ENCODE peak calls at places on chromosomes 6 and 20, in five cellular contexts. H is HepG2, R is fibroblast of lung, M is endodermal cell, T is lung. G is an unnamed sample. For H3K27me3 and H3K4me1, the result is how much of the 10 kb centered on the place peaks cover.

GRCh38 chr6:123562677-123563076 is 74.1 kb downstream of the TRDN start:
- DNase-seq in H (no peak), R (no peak), M (no peak), T (no peak), G (no peak)

GRCh38 chr6:26519359-26519758 is 18.8 kb upstream of the HMGN4 start:
- DNase-seq in H (no peak), R (no peak), M (peak), T (no peak), G (no peak)

GRCh38 chr6:34234667-34235604 is 1.7 kb upstream of the HMGA1 start:
- DNase-seq in H (no peak), R (no peak), M (peak), T (peak), G (no peak)

GRCh38 chr20:58436868-58437645 is 48.0 kb downstream of the VAPB start:
- DNase-seq in H (peak), R (no peak), M (no peak), T (no peak), G (no peak)

GRCh38 chr6:21228411-21228810 is 365.1 kb upstream of the SOX4 start:
- DNase-seq in H (no peak), R (no peak), M (no peak), T (no peak), G (no peak)

GRCh38 chr6:10720229-10720959 is 2.5 kb upstream of the TMEM14C start:
- DNase-seq in H (peak), R (peak), M (no peak), T (peak), G (peak)

GRCh38 chr6:163806761-163807499 is 392.4 kb downstream of the QKI start:
- DNase-seq in H (no peak), R (peak), M (no peak), T (no peak), G (no peak)

GRCh38 chr20:4973330-4974097 is 27.8 kb downstream of the SLC23A2 start:
- DNase-seq in H (peak), R (peak), M (no peak), T (peak), G (peak)

GRCh38 chr20:63189322-63189642 is 26.6 kb downstream of the YTHDF1 start:
- DNase-seq in H (no peak), R (no peak), M (no peak), T (no peak), G (no peak)

GRCh38 chr6:105094133-105094640 is 85.6 kb downstream of the POPDC3 start:
- DNase-seq in H (no peak), R (no peak), M (no peak), T (no peak), G (no peak)

GRCh38 chr20:4102381-4102780 is 87.0 kb upstream of the RNF24 start:
- DNase-seq in H (no peak), R (peak), M (no peak), T (no peak), G (no peak)

GRCh38 chr6:169632841-169633240 is 69.0 kb downstream of the WDR27 start:
- DNase-seq in H (no peak), R (no peak), M (no peak), T (no peak), G (peak)

GRCh38 chr6:77368660-77369313 is 94.5 kb downstream of the HTR1B start:
- DNase-seq in H (no peak), R (peak), M (peak), T (peak), G (no peak)

GRCh38 chr6:82169138-82169876 is 78.2 kb downstream of the IBTK start:
- DNase-seq in H (no peak), R (no peak), M (no peak), T (no peak), G (no peak)

GRCh38 chr6:17501982-17502704 is 98.0 kb upstream of the FAM8A1 start:
- DNase-seq in H (no peak), R (no peak), M (no peak), T (no peak), G (no peak)

GRCh38 chr20:22052025-22052527 is 346.6 kb downstream of the PAX1 start:
- DNase-seq in H (no peak), R (no peak), M (no peak), T (no peak), G (no peak)

GRCh38 chr6:66362888-66363287 is 655.9 kb upstream of the EYS start:
- DNase-seq in H (no peak), R (no peak), M (no peak), T (no peak), G (no peak)

GRCh38 chr6:72042088-72042487 is 155.7 kb downstream of the RIMS1 start:
- DNase-seq in H (no peak), R (no peak), M (no peak), T (no peak), G (no peak)

GRCh38 chr6:45478235-45478634 is 100.5 kb upstream of the SUPT3H start:
- DNase-seq in H (no peak), R (peak), M (no peak), T (no peak), G (no peak)

GRCh38 chr20:34921436-34921835 is 34.2 kb downstream of the GSS start:
- DNase-seq in H (no peak), R (no peak), M (no peak), T (no peak), G (no peak)

GRCh38 chr6:105900120-105900937 is 185.8 kb upstream of the PRDM1 start:
- DNase-seq in H (no peak), R (peak), M (no peak), T (no peak), G (no peak)

GRCh38 chr6:106702451-106703110 is 73.2 kb downstream of the QRSL1 start:
- DNase-seq in H (peak), R (no peak), M (no peak), T (no peak), G (no peak)

GRCh38 chr6:142802124-142802523 is 142.9 kb downstream of the HIVEP2 start:
- DNase-seq in H (peak), R (peak), M (no peak), T (no peak), G (peak)

GRCh38 chr6:71400852-71401251 is 112.2 kb downstream of the OGFRL1 start:
- DNase-seq in H (no peak), R (no peak), M (no peak), T (no peak), G (no peak)

DNA sequence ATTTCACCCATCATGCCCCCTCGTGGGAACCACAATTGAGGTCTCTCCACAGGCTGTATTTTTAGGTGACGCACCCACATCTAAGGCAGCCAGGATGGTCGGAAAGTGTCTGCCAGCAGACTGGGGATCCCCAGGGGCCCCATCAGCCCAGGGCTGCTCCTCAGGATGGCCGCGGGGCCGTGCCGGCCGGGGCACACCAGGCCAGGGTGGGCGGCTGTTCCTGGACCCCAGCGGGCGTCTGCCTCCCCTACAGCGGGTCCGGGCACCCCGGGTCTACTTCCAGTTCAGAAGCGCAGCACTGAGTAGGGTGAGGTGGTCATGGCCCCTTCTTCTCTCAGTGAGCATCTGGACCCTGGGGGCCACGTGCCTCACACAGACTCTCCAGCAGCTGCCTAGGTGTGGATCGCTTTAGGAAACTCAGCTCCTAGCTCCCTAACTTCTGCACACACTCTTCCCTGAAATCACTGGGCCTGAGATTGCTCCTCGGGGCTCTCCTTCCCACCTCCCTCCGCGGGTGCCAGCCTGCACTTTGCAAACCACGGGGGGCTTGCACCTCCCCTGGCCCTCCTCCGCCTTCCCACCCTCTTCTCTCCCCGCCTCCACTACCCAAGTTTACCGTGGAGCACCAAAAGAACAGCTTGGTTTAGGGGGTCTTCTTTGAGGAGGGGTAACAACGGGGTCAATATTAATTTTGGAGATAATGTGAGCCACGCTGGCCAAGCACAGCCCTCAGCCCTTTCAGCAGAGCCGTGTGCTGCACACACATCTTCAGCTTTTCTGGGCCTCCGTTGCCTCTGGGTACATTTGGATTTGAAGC is 14.2 kb upstream of the FOXC1 start:
- DNase-seq in H (no peak), R (no peak), M (peak), T (no peak), G (no peak)
- H3K4me3 ChIP-seq in H (no peak), R (no peak), M (no peak), T (no peak), G (no peak)

GRCh38 chr20:46268131-46268611 is 40.1 kb downstream of the CDH22 start:
- DNase-seq in H (no peak), R (no peak), M (peak), T (no peak), G (no peak)

GRCh38 chr20:46268662-46269061 is 39.6 kb downstream of the CDH22 start:
- DNase-seq in H (no peak), R (no peak), M (no peak), T (no peak), G (no peak)

GRCh38 chr20:46270977-46271744 is 37.1 kb downstream of the CDH22 start:
- DNase-seq in H (no peak), R (no peak), M (no peak), T (no peak), G (no peak)

GRCh38 chr20:46267108-46267820 is 41.0 kb downstream of the CDH22 start:
- DNase-seq in H (no peak), R (no peak), M (no peak), T (no peak), G (no peak)

GRCh38 chr20:46269372-46269771 is 38.9 kb downstream of the CDH22 start:
- DNase-seq in H (no peak), R (no peak), M (no peak), T (no peak), G (no peak)
- H3K27me3 ChIP-seq in H (under half), R (under half), M (under half), T (under half), G (under half)

GRCh38 chr6:92623441-92623840 is 795.9 kb downstream of the EPHA7 start:
- DNase-seq in H (no peak), R (no peak), M (no peak), T (no peak), G (no peak)

GRCh38 chr6:92617726-92618125 is 801.6 kb downstream of the EPHA7 start:
- DNase-seq in H (no peak), R (no peak), M (no peak), T (no peak), G (no peak)
- H3K4me1 ChIP-seq in H (under half), R (under half), M (under half), T (under half), G (under half)

GRCh38 chr6:161696828-161697227 is 423.0 kb upstream of the AGPAT4 start:
- DNase-seq in H (no peak), R (no peak), M (no peak), T (no peak), G (no peak)
- H3K4me3 ChIP-seq in H (no peak), R (no peak), M (no peak), T (no peak), G (no peak)

DNA sequence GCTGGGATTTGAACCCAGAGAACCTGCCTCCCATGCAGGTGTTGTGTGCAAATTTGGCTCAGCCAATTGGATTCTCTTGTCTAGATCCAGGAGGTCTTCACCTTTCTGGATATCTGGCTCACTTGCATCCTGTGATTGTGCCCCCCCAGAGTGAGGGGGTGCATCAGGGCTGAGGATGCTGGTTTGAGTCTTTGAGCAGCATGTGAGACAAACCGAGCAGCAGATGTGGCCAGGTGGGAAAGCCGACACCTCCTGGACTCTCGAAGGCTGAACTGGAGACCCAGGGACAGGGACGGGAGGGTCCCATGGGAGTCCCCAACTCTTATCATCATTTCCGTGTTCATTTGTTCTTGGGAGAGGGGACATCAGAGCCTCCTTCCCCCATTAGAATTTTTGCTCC is 30.6 kb upstream of the SULF2 start:
- DNase-seq in H (no peak), R (no peak), M (no peak), T (no peak), G (no peak)
- H3K27me3 ChIP-seq in H (under half), R (under half), M (under half), T (under half), G (under half)

DNA sequence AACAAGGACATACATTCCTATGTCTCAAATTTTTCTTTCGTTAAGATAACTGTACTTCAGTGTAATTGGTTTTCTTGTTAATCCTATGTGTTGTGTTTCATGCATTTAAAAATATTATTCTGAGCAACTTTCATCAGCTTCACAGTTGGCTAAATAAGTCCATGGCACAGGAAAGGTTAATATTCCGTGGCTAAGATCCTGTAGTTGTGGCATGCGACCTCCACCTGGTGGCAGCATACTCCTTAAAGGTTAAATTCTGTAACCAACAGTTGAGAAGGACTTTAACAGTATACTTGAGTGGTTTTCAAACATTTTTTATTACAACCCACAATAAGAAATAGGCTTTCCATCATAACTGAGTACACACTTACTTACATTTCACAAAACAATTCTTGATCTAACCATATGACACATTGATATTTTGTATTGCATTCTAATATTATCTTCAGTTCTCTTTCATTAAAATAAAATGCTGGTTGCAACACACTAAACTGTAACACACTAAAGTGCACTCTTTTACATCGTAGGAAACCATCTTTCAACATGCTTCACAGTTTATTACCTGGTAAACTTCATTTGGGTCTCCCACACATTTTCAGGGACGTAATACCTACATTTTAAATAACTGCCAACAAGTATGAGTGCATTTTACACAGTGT is 118.3 kb downstream of the SLX4IP start:
- DNase-seq in H (peak), R (peak), M (peak), T (peak), G (peak)
- H3K4me1 ChIP-seq in H (half or more), R (under half), M (under half), T (under half), G (under half)

GRCh38 chr6:28135393-28135792 is 6.3 kb upstream of the ZKSCAN8 start:
- DNase-seq in H (no peak), R (no peak), M (no peak), T (no peak), G (no peak)
- H3K4me3 ChIP-seq in H (peak), R (peak), M (peak), T (no peak), G (peak)

GRCh38 chr6:149196091-149196490 is 121.4 kb upstream of the TAB2 start:
- DNase-seq in H (no peak), R (no peak), M (no peak), T (no peak), G (no peak)

GRCh38 chr6:149186873-149187272 is 130.6 kb upstream of the TAB2 start:
- DNase-seq in H (no peak), R (no peak), M (no peak), T (no peak), G (no peak)

GRCh38 chr6:149194815-149195558 is 122.5 kb upstream of the TAB2 start:
- DNase-seq in H (no peak), R (no peak), M (no peak), T (no peak), G (no peak)

GRCh38 chr6:149185799-149186357 is 131.6 kb upstream of the TAB2 start:
- DNase-seq in H (peak), R (no peak), M (no peak), T (no peak), G (no peak)

GRCh38 chr6:149190228-149190831 is 127.2 kb upstream of the TAB2 start:
- DNase-seq in H (peak), R (peak), M (peak), T (peak), G (no peak)
- H3K27me3 ChIP-seq in H (under half), R (under half), M (under half), T (under half), G (under half)